ENCODE peak calls at places on chromosomes 13 and 19, in four cellular contexts. S is H1, J is stomach, E is SK-N-SH. Q is an unnamed sample.

GRCh38 chr19:14561832-14562351 is 10.0 kb downstream of the NDUFB7 start:
- DNase-seq in E (peak; percentile 14), S (no peak), J (peak; percentile 61), Q (no peak)

GRCh38 chr13:106496072-106496997 is 39.1 kb downstream of the EFNB2 start:
- DNase-seq in S (no peak), J (no peak), E (no peak), Q (no peak)

GRCh38 chr19:7145494-7145893 is 76.0 kb downstream of the ZNF557 start:
- DNase-seq in S (no peak), E (no peak), J (no peak), Q (no peak)

GRCh38 chr19:8004723-8005513 is 523 bp downstream of the ELAVL1 start:
- DNase-seq in J (no peak), S (no peak), E (peak; percentile 78), Q (no peak)

GRCh38 chr19:19647037-19647835 is 3.8 kb upstream of the GMIP start:
- DNase-seq in S (no peak), E (no peak), J (no peak), Q (no peak)

GRCh38 chr13:48123827-48124226 is 28.9 kb upstream of the MED4 start:
- DNase-seq in S (no peak), E (no peak), J (no peak), Q (no peak)

GRCh38 chr13:101706651-101707050 is 254.2 kb downstream of the ITGBL1 start:
- DNase-seq in S (no peak), J (no peak), E (no peak), Q (no peak)

GRCh38 chr13:47598340-47598911 is 402.6 kb downstream of the SUCLA2 start:
- DNase-seq in E (peak; percentile 7), S (no peak), J (no peak), Q (no peak)

GRCh38 chr13:105441406-105441805 is 1094.1 kb downstream of the EFNB2 start:
- DNase-seq in E (no peak), S (no peak), J (no peak), Q (no peak)

GRCh38 chr13:25253702-25254101 is 33.6 kb downstream of the MTMR6 start:
- DNase-seq in S (no peak), E (no peak), J (no peak), Q (no peak)

GRCh38 chr13:105428816-105429215 is 1106.6 kb downstream of the EFNB2 start:
- DNase-seq in J (no peak), E (no peak), S (no peak), Q (no peak)

GRCh38 chr19:31149306-31149975 is 199.8 kb downstream of the TSHZ3 start:
- DNase-seq in E (no peak), J (no peak), S (no peak), Q (peak; percentile 70)

GRCh38 chr13:71979616-71980015 is 112.6 kb upstream of the DACH1 start:
- DNase-seq in J (no peak), E (no peak), S (peak; percentile 49), Q (no peak)

GRCh38 chr13:66069570-66069969 is 1160.6 kb downstream of the PCDH9 start:
- DNase-seq in J (no peak), E (no peak), S (no peak), Q (no peak)

GRCh38 chr19:7575426-7576040 is 20.1 kb upstream of the CAMSAP3 start:
- DNase-seq in S (no peak), J (no peak), E (no peak), Q (no peak)

GRCh38 chr13:105365831-105366230 is 1169.6 kb downstream of the EFNB2 start:
- DNase-seq in J (no peak), S (no peak), E (no peak), Q (no peak)

GRCh38 chr19:42113641-42114348 is 18.5 kb downstream of the POU2F2 start:
- DNase-seq in S (no peak), J (no peak), E (no peak), Q (no peak)

GRCh38 chr19:41785653-41786052 is 10.7 kb upstream of the CEACAM3 start:
- DNase-seq in E (peak; percentile 76), S (peak; percentile 74), J (peak; percentile 73), Q (peak; percentile 87)

GRCh38 chr13:81872581-81872980 is 1531.7 kb upstream of the SPRY2 start:
- DNase-seq in S (no peak), E (peak; percentile 8), J (no peak), Q (no peak)

GRCh38 chr13:59684105-59684504 is 479.6 kb downstream of the DIAPH3 start:
- DNase-seq in S (no peak), E (no peak), J (no peak), Q (no peak)

GRCh38 chr13:49370390-49370789 is 73.5 kb downstream of the CAB39L start:
- DNase-seq in E (peak; percentile 16), J (no peak), S (no peak), Q (no peak)

GRCh38 chr19:1455336-1456120 is 5.6 kb downstream of the APC2 start:
- DNase-seq in E (peak; percentile 94), S (peak; percentile 97), J (peak; percentile 67), Q (peak; percentile 37)

GRCh38 chr13:27482996-27483395 is 32.6 kb upstream of the MTIF3 start:
- DNase-seq in E (no peak), S (no peak), J (no peak), Q (peak; percentile 23)

GRCh38 chr19:43432866-43433673 is 18.4 kb downstream of the TEX101 start:
- DNase-seq in E (peak; percentile 79), S (peak; percentile 82), J (peak; percentile 69), Q (peak; percentile 63)

GRCh38 chr13:68304287-68304893 is 1074.3 kb upstream of the PCDH9 start:
- DNase-seq in S (no peak), E (peak; percentile 36), J (no peak), Q (no peak)

GRCh38 chr19:11480081-11480926 is 542 bp downstream of the ELAVL3 start:
- DNase-seq in E (peak; percentile 70), J (no peak), S (no peak), Q (no peak)

GRCh38 chr13:30409911-30410704 is 12.2 kb upstream of the UBE2L5 start:
- DNase-seq in S (no peak), J (no peak), E (no peak), Q (no peak)

GRCh38 chr19:38721496-38721895 is 22.8 kb downstream of the CAPN12 start:
- DNase-seq in S (no peak), E (no peak), J (no peak), Q (peak; percentile 74)

GRCh38 chr19:38718747-38719543 is 25.3 kb downstream of the CAPN12 start:
- DNase-seq in S (peak; percentile 67), J (peak; percentile 71), E (peak; percentile 64), Q (peak; percentile 88)

GRCh38 chr19:38720559-38721236 is 23.6 kb downstream of the CAPN12 start:
- DNase-seq in E (no peak), J (no peak), S (no peak), Q (no peak)

GRCh38 chr19:38717855-38718254 is 26.4 kb downstream of the CAPN12 start:
- DNase-seq in S (no peak), J (no peak), E (no peak), Q (no peak)

DNA sequence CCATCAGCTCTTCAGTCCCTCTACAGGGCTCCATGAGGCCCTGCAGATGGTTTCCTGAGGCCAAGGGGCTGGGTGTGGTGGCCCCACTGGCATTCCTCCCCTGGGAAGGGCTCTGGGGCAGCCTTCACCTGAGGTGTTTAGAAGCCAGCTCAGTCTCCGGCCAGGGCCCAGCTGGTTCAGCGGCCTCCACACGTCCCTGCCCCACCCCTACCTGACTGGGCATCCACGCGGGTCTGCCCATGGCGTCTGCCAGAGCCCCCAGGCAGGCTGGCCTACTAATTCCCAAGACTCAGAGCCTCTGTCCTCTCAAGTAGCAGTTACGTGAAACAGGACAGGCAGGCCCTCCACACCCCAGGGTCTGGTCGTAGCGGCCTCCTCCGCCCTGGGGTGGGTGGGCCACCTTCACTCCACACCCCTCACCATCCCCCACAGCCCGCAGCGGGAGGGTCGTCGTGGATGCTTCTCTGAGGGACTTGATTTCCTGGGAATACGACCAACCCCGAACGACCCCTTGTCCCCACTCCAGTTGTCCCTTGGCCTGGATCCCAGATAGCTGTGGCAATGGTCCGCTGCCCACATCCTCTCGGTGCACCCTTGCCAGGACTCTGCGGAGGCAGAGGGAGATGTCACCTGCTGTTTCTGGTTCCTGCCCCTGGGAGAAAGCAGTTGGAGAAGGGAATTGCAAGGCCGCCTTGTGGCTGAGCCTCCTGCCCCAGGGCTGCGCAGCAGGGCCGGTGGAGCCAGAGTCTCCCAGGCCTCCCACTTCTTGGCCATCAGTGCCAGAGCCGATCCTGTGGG is 24.3 kb downstream of the CAPN12 start:
- DNase-seq in E (no peak), S (no peak), J (no peak), Q (peak; percentile 71)
- TF ChIP-seq CTCF in E (no peak), S (no peak), J (no peak), Q (no peak)

DNA sequence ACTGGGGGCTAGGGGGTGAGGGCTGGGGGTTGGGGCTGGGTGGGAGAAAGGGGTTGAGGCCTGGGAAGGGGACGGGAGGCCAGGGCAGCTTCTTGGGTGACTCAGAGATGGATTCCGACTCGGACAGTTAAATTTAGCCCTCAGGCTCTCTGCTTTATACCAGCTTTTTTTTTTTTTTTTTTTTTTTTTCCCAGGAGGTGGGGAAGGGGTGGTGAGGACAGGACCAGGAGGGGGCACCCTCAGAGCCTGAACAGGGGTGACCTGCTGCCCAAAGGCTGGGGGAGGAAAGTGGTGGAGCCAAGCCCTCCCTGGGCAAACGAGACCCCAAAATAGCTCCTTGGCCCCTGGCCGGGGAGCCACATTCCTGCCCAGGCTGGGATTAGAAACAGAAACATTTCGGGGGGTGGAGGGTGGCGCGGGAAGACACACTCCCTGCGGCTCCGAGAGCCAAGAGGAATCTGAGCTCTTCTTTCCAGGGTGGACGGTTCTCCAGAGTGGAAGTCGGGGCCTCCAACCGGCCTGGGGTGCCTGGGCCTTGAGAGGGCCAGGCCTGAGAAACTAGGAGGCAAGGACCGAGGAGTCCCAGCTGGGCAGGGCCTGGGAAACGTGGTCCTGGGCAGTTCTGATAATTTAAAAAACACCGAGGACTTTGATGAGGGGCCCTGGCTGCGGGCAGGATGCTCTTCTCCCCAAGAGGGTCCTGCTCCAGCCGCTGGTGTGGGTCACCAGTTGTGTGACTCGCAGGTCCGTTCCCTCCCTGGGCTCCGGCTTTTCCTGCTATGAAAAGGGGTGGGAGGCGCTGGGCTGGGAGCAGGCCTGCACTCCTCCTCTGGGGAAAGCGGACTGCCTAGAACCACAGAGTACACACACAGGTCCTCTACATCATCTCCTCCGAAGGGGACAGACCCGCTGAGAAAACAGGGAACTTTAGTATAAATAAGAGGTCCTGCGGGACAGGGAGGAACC is 813 bp upstream of the DMPK start:
- DNase-seq in E (peak; percentile 58), S (no peak), J (no peak), Q (no peak)
- H3K4me1 ChIP-seq in E (peaks cover 30% of the 10 kb centered on the region), S (peaks cover 15% of the 10 kb centered on the region), J (peaks cover 50% of the 10 kb centered on the region), Q (peaks cover 57% of the 10 kb centered on the region)

DNA sequence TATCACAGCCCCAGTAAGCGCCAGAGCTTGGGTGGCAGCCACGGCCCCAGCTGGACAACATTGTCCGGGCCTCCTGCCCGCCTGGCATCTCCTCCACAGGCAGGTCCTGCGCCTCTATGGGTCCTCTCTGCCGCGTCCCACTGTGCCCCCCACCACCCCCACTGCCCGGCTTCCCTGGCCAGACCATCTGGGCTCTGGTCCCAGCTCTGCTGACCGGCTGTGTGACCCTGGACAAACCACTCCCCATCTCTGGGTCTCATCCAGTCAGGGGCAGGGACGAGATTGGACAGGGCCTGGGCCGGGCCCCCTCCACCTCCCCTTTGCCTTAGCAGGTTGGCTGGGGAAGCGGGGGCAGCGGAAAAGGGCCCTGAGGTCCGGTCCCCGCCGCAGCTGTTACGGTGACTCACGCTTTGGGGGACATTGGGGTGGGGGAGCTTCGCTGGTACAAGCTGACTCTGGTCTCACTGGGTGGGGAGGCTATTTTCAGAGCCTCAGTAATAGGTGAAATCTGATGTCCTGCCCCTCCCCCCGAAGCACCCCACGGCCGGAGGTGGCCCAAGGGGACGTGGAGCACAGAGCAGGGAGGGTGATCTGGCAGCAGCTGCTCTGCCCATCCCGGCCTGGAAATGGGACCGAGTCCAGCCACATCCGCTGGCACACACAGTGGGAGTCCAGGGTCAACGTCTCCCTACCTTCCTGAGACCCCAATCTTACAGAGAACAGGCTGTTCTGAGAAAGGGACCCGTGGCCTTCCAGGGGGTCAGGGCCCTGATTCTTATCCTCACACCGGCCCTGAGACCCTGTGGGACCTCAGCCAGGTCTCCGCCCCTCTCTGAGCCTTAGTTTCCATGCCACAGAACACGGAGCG is 9.1 kb downstream of the NFIC start:
- DNase-seq in J (peak; percentile 82), E (peak; percentile 90), S (no peak), Q (peak; percentile 89)
- TF ChIP-seq EP300 in J (peak; percentile 9), E (no peak), S (no peak), Q (no peak)

GRCh38 chr13:111847964-111848363 is 219.0 kb upstream of the SOX1 start:
- DNase-seq in J (no peak), S (no peak), E (no peak), Q (no peak)
- TF ChIP-seq CTCF in J (no peak), S (no peak), E (no peak), Q (no peak)